ENCODE peak calls at places on chromosomes 4 and X, in ten cellular contexts. B is IMR-90, C is gastrocnemius medialis, W is cardiac muscle cell, F is A673, Y is heart right ventricle, N is tibial artery, U is endodermal cell, E is fibroblast of lung, Q is sigmoid colon. A is an unnamed sample. For H3K4me1, the result is how much of the 10 kb centered on the place peaks cover.

GRCh38 chrX:130245441-130245840 is 23.3 kb downstream of the ZNF280C start:
- DNase-seq in B (peak), C (no peak), W (no peak), F (no peak), Y (no peak), N (no peak), U (no peak), E (peak), Q (no peak), A (no peak)

GRCh38 chr4:169485791-169486742 is 126.3 kb downstream of the NEK1 start:
- DNase-seq in B (peak), C (no peak), W (peak), F (peak), Y (peak), N (no peak), U (peak), E (peak), Q (no peak), A (peak)

GRCh38 chr4:38788327-38788726 is 5.5 kb upstream of the TLR10 start:
- DNase-seq in B (peak), C (no peak), W (no peak), F (no peak), Y (no peak), N (no peak), U (no peak), E (peak), Q (no peak), A (no peak)

GRCh38 chr4:89411539-89411938 is 103.9 kb upstream of the GPRIN3 start:
- DNase-seq in B (peak), C (no peak), W (no peak), F (no peak), Y (peak), N (no peak), U (no peak), E (no peak), Q (no peak), A (no peak)

GRCh38 chr4:36285784-36286480 is 4.5 kb downstream of the DTHD1 start:
- DNase-seq in B (no peak), C (no peak), W (no peak), F (no peak), Y (no peak), N (no peak), U (no peak), E (no peak), Q (no peak), A (no peak)

GRCh38 chr4:6405417-6405747 is 67.0 kb downstream of the PPP2R2C start:
- DNase-seq in B (no peak), C (no peak), W (no peak), F (no peak), Y (no peak), N (no peak), U (peak), E (no peak), Q (no peak), A (no peak)

GRCh38 chr4:32172086-32172485 is 1451.9 kb downstream of the PCDH7 start:
- DNase-seq in B (no peak), C (no peak), W (no peak), F (no peak), Y (no peak), N (no peak), U (no peak), E (no peak), Q (no peak), A (no peak)

GRCh38 chr4:151014521-151015457 is at the start of gene LRBA:
- DNase-seq in B (peak), C (peak), W (peak), F (peak), Y (peak), N (peak), U (peak), E (peak), Q (peak), A (peak)

GRCh38 chr4:1720163-1720983 is 750 bp downstream of the TMEM129 start:
- DNase-seq in B (peak), C (no peak), W (peak), F (no peak), Y (no peak), N (peak), U (peak), E (peak), Q (no peak), A (peak)

GRCh38 chrX:95860127-95860526 is 824.5 kb upstream of the DIAPH2 start:
- DNase-seq in B (no peak), C (no peak), W (no peak), F (no peak), Y (no peak), N (no peak), U (no peak), E (no peak), Q (no peak), A (no peak)

GRCh38 chrX:29826651-29827206 is 388.6 kb upstream of the MAGEB2 start:
- DNase-seq in B (peak), C (no peak), W (no peak), F (no peak), Y (no peak), N (no peak), U (no peak), E (no peak), Q (no peak), A (no peak)

GRCh38 chr4:56958111-56958517 is 19.3 kb downstream of the NOA1 start:
- DNase-seq in B (peak), C (peak), W (no peak), F (peak), Y (peak), N (peak), U (no peak), E (peak), Q (peak), A (peak)

GRCh38 chr4:54568184-54568583 is 89.6 kb upstream of the KIT start:
- DNase-seq in B (peak), C (no peak), W (no peak), F (no peak), Y (no peak), N (no peak), U (no peak), E (peak), Q (no peak), A (no peak)

GRCh38 chr4:37803348-37803973 is 23.0 kb upstream of the PGM2 start:
- DNase-seq in B (peak), C (no peak), W (peak), F (peak), Y (peak), N (no peak), U (no peak), E (peak), Q (no peak), A (no peak)

GRCh38 chr4:137950286-137950685 is 291.9 kb downstream of the SLC7A11 start:
- DNase-seq in B (no peak), C (no peak), W (no peak), F (no peak), Y (no peak), N (no peak), U (no peak), E (no peak), Q (no peak), A (no peak)

GRCh38 chr4:158644341-158644740 is 27.3 kb downstream of the C4orf46 start:
- DNase-seq in B (no peak), C (no peak), W (no peak), F (no peak), Y (no peak), N (no peak), U (no peak), E (no peak), Q (no peak), A (no peak)

GRCh38 chrX:103878466-103879151 is 46.6 kb upstream of the RAB9B start:
- DNase-seq in B (peak), C (no peak), W (peak), F (peak), Y (peak), N (no peak), U (peak), E (peak), Q (no peak), A (no peak)

GRCh38 chrX:11543249-11543648 is 122.5 kb downstream of the ARHGAP6 start:
- DNase-seq in B (no peak), C (no peak), W (no peak), F (peak), Y (no peak), N (no peak), U (no peak), E (no peak), Q (no peak), A (peak)

GRCh38 chrX:31227250-31227649 is 155.4 kb upstream of the FTHL17 start:
- DNase-seq in B (peak), C (no peak), W (no peak), F (no peak), Y (no peak), N (no peak), U (no peak), E (no peak), Q (no peak), A (no peak)

GRCh38 chr4:150722908-150723362 is 141.0 kb downstream of the MAB21L2 start:
- DNase-seq in B (no peak), C (peak), W (peak), F (peak), Y (peak), N (peak), U (peak), E (peak), Q (peak), A (peak)

GRCh38 chr4:55933611-55934010 is 15.1 kb upstream of the CEP135 start:
- DNase-seq in B (no peak), C (no peak), W (no peak), F (no peak), Y (no peak), N (no peak), U (no peak), E (no peak), Q (no peak), A (no peak)

GRCh38 chr4:1290165-1290977 is 680 bp downstream of the MAEA start:
- DNase-seq in B (peak), C (no peak), W (peak), F (no peak), Y (no peak), N (no peak), U (no peak), E (no peak), Q (no peak), A (no peak)

GRCh38 chr4:37994569-37994968 is 34.4 kb downstream of the PTTG2 start:
- DNase-seq in B (no peak), C (no peak), W (no peak), F (no peak), Y (no peak), N (no peak), U (no peak), E (no peak), Q (no peak), A (no peak)

GRCh38 chr4:36990108-36990872 is 254.3 kb upstream of the NWD2 start:
- DNase-seq in B (no peak), C (no peak), W (no peak), F (no peak), Y (no peak), N (no peak), U (no peak), E (no peak), Q (no peak), A (no peak)

GRCh38 chrX:45697591-45697990 is 496.9 kb upstream of the DIPK2B start:
- DNase-seq in B (peak), C (no peak), W (no peak), F (peak), Y (peak), N (no peak), U (no peak), E (peak), Q (no peak), A (no peak)

GRCh38 chr4:54566608-54567007 is 91.1 kb upstream of the KIT start:
- DNase-seq in B (no peak), C (no peak), W (no peak), F (no peak), Y (no peak), N (no peak), U (peak), E (no peak), Q (no peak), A (no peak)

GRCh38 chr4:149887091-149887490 is 71.4 kb upstream of the IQCM start:
- DNase-seq in B (no peak), C (no peak), W (no peak), F (no peak), Y (no peak), N (no peak), U (no peak), E (peak), Q (no peak), A (no peak)

GRCh38 chr4:41124916-41125548 is 89.3 kb downstream of the APBB2 start:
- DNase-seq in B (no peak), C (no peak), W (no peak), F (no peak), Y (no peak), N (no peak), U (peak), E (no peak), Q (no peak), A (no peak)

GRCh38 chrX:108557594-108557993 is 118.0 kb downstream of the COL4A5 start:
- DNase-seq in B (no peak), C (no peak), W (no peak), F (no peak), Y (no peak), N (no peak), U (no peak), E (no peak), Q (no peak), A (no peak)

GRCh38 chr4:26780524-26780923 is 80.1 kb upstream of the STIM2 start:
- DNase-seq in B (peak), C (no peak), W (no peak), F (peak), Y (no peak), N (no peak), U (no peak), E (peak), Q (no peak), A (no peak)

GRCh38 chr4:83618991-83619390 is 83.1 kb downstream of the GPAT3 start:
- DNase-seq in B (peak), C (no peak), W (peak), F (no peak), Y (peak), N (peak), U (no peak), E (peak), Q (no peak), A (no peak)

GRCh38 chr4:61614256-61614655 is 414.1 kb downstream of the ADGRL3 start:
- DNase-seq in B (peak), C (no peak), W (no peak), F (no peak), Y (no peak), N (no peak), U (no peak), E (no peak), Q (no peak), A (no peak)

GRCh38 chr4:61619528-61619927 is 419.4 kb downstream of the ADGRL3 start:
- DNase-seq in B (no peak), C (no peak), W (no peak), F (no peak), Y (no peak), N (no peak), U (peak), E (no peak), Q (no peak), A (peak)
- TF ChIP-seq CTCF in B (no peak), C (no peak), W (peak), F (no peak), Y (no peak), N (peak), U (peak), E (peak), Q (no peak), A (peak)

GRCh38 chrX:123743312-123743711 is 10.5 kb upstream of the THOC2 start:
- DNase-seq in B (no peak), C (no peak), W (no peak), F (no peak), Y (no peak), N (no peak), U (no peak), E (no peak), Q (no peak), A (no peak)

GRCh38 chrX:123749643-123750042 is 16.8 kb upstream of the THOC2 start:
- DNase-seq in B (no peak), C (no peak), W (no peak), F (no peak), Y (no peak), N (no peak), U (no peak), E (no peak), Q (no peak), A (no peak)

GRCh38 chrX:123742440-123742839 is 9.6 kb upstream of the THOC2 start:
- DNase-seq in B (no peak), C (no peak), W (no peak), F (no peak), Y (no peak), N (no peak), U (no peak), E (no peak), Q (no peak), A (no peak)

GRCh38 chrX:123740006-123740405 is 7.2 kb upstream of the THOC2 start:
- DNase-seq in B (no peak), C (no peak), W (no peak), F (no peak), Y (no peak), N (no peak), U (no peak), E (no peak), Q (no peak), A (no peak)

DNA sequence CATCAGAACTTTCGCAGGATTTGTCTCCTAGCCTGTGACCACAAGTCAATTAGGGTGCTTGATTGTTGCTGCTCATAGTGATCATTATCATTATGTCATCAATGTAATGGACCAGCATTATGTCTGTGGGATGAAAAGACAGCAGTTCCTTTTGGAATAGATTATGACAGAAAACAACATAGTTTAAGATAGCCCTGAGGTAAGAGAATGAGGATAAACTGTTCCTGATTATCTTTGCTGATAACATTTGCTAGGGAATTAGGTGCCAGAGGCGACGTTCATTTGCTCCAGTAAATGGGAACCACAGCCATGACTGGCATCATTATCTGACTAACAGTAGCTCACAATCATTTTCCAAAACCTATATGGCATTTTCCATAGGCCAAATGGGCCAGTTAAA is 12.7 kb upstream of the THOC2 start:
- DNase-seq in B (no peak), C (no peak), W (no peak), F (no peak), Y (no peak), N (no peak), U (no peak), E (no peak), Q (no peak), A (no peak)
- H3K4me3 ChIP-seq in B (no peak), C (no peak), W (no peak), F (no peak), Y (no peak), N (no peak), U (no peak), E (no peak), Q (no peak), A (no peak)

GRCh38 chrX:151701531-151701930 is 6.3 kb downstream of the PRRG3 start:
- DNase-seq in B (no peak), C (no peak), W (no peak), F (no peak), Y (no peak), N (no peak), U (no peak), E (no peak), Q (no peak), A (no peak)

GRCh38 chrX:151703487-151703886 is 8.2 kb downstream of the PRRG3 start:
- DNase-seq in B (no peak), C (no peak), W (peak), F (no peak), Y (peak), N (no peak), U (no peak), E (no peak), Q (no peak), A (no peak)

GRCh38 chrX:151701071-151701470 is 5.8 kb downstream of the PRRG3 start:
- DNase-seq in B (no peak), C (no peak), W (no peak), F (no peak), Y (no peak), N (no peak), U (no peak), E (no peak), Q (no peak), A (no peak)

GRCh38 chrX:151702741-151703352 is 7.6 kb downstream of the PRRG3 start:
- DNase-seq in B (no peak), C (no peak), W (no peak), F (no peak), Y (no peak), N (no peak), U (no peak), E (no peak), Q (no peak), A (no peak)

GRCh38 chrX:151702021-151702714 is 6.9 kb downstream of the PRRG3 start:
- DNase-seq in B (no peak), C (no peak), W (no peak), F (no peak), Y (no peak), N (no peak), U (no peak), E (no peak), Q (no peak), A (no peak)
- H3K4me1 ChIP-seq in B (under half), C (under half), W (under half), F (under half), Y (under half), N (under half), U (under half), E (under half), Q (under half), A (under half)

GRCh38 chr4:152540293-152540674 is 4.4 kb upstream of the FBXW7 start:
- DNase-seq in B (no peak), C (no peak), W (no peak), F (peak), Y (no peak), N (no peak), U (peak), E (no peak), Q (no peak), A (peak)
- TF ChIP-seq CTCF in B (no peak), C (no peak), W (no peak), F (no peak), Y (no peak), N (no peak), U (peak), E (no peak), Q (no peak), A (peak)

GRCh38 chr4:113405874-113406722 is 355.4 kb downstream of the CAMK2D start:
- DNase-seq in B (no peak), C (no peak), W (no peak), F (no peak), Y (no peak), N (no peak), U (no peak), E (no peak), Q (no peak), A (no peak)

GRCh38 chr4:113407409-113407808 is 354.1 kb downstream of the CAMK2D start:
- DNase-seq in B (no peak), C (no peak), W (no peak), F (no peak), Y (no peak), N (no peak), U (peak), E (no peak), Q (no peak), A (no peak)

GRCh38 chr4:113404846-113405245 is 355.4 kb downstream of the ANK2 start:
- DNase-seq in B (no peak), C (no peak), W (no peak), F (no peak), Y (peak), N (no peak), U (no peak), E (peak), Q (no peak), A (no peak)

GRCh38 chr4:113404167-113404571 is 354.7 kb downstream of the ANK2 start:
- DNase-seq in B (no peak), C (no peak), W (no peak), F (no peak), Y (no peak), N (no peak), U (no peak), E (no peak), Q (no peak), A (no peak)

GRCh38 chr4:113406723-113407016 is 354.9 kb downstream of the CAMK2D start:
- DNase-seq in B (no peak), C (peak), W (no peak), F (no peak), Y (no peak), N (no peak), U (no peak), E (no peak), Q (no peak), A (no peak)
- H3K4me3 ChIP-seq in B (no peak), C (peak), W (no peak), F (no peak), Y (no peak), N (no peak), U (no peak), E (no peak), Q (no peak), A (no peak)

GRCh38 chr4:73864365-73864764 is 4.8 kb upstream of the CXCL1 start:
- DNase-seq in B (no peak), C (no peak), W (peak), F (no peak), Y (no peak), N (no peak), U (peak), E (no peak), Q (no peak), A (no peak)

GRCh38 chr4:73865697-73866096 is 3.5 kb upstream of the CXCL1 start:
- DNase-seq in B (no peak), C (no peak), W (no peak), F (no peak), Y (no peak), N (no peak), U (no peak), E (no peak), Q (no peak), A (no peak)

GRCh38 chr4:73866236-73866635 is 3.0 kb upstream of the CXCL1 start:
- DNase-seq in B (no peak), C (no peak), W (no peak), F (no peak), Y (no peak), N (no peak), U (no peak), E (no peak), Q (no peak), A (no peak)

GRCh38 chr4:73862357-73862756 is 6.8 kb upstream of the CXCL1 start:
- DNase-seq in B (peak), C (no peak), W (no peak), F (no peak), Y (no peak), N (no peak), U (no peak), E (peak), Q (no peak), A (no peak)

DNA sequence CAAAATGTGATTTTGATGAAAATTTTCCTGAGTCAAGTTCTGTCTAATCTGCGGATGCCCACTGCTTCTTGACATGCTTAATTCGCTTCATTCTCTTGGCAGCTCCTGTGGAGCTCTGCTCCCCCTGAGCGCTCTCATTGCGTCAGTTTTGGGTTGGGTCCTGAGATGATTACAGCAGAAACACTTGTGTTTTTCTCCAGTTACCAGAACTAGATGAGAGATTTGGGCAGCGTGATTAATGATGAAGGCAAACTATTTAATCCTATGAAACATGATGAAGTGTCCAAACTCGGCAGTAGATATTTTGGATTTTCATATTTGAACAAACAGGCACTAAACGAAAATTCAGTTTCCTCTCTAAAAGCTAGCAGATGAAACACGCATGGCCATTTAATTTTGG is 4.2 kb upstream of the CXCL1 start:
- DNase-seq in B (no peak), C (no peak), W (no peak), F (no peak), Y (no peak), N (no peak), U (no peak), E (no peak), Q (no peak), A (no peak)
- H3K4me1 ChIP-seq in B (under half), C (under half), W (under half), F (under half), Y (under half), N (under half), U (under half), E (under half), Q (under half), A (under half)